ENCODE peak calls at places on chromosomes 1 and 21, in five cellular contexts. W, Q, Z, V and X are unnamed samples.
A peak's percentile ranks its signal among the peaks of the same experiment; 100 is the strongest.

GRCh38 chr21:36297555-36297937 is 22.5 kb upstream of the MORC3 start:
- DNase-seq in Z (no peak), W (peak; percentile 13), V (no peak), Q (no peak), X (no peak)

GRCh38 chr1:51210055-51210454 is 26.0 kb upstream of the RNF11 start:
- DNase-seq in V (no peak), Q (no peak), Z (no peak), W (no peak), X (peak; percentile 30)

GRCh38 chr1:25793585-25794170 is 6.3 kb upstream of the SELENON start:
- DNase-seq in V (no peak), Z (no peak), W (no peak), Q (no peak), X (no peak)

GRCh38 chr1:182615468-182616129 is 11.4 kb upstream of the RGS16 start:
- DNase-seq in V (no peak), W (no peak), Q (no peak), Z (no peak), X (peak; percentile 46)

GRCh38 chr21:24147674-24148073 is 1459.6 kb downstream of the MRPL39 start:
- DNase-seq in Q (no peak), W (no peak), V (no peak), Z (no peak), X (no peak)

GRCh38 chr1:111563619-111564018 is 56.0 kb upstream of the RAP1A start:
- DNase-seq in V (peak; percentile 90), W (no peak), Z (peak; percentile 68), Q (no peak), X (no peak)

GRCh38 chr1:236204043-236204442 is 61.7 kb downstream of the GPR137B start:
- DNase-seq in Z (peak; percentile 5), W (no peak), V (peak; percentile 47), Q (no peak), X (no peak)

GRCh38 chr1:235817101-235817725 is 49.5 kb downstream of the LYST start:
- DNase-seq in V (no peak), Q (no peak), W (no peak), Z (no peak), X (no peak)

GRCh38 chr1:119373465-119373864 is 4.9 kb downstream of the HAO2 start:
- DNase-seq in V (peak; percentile 45), Q (peak; percentile 46), Z (peak; percentile 81), W (no peak), X (no peak)

GRCh38 chr1:157252473-157252872 is 114.3 kb upstream of the ETV3 start:
- DNase-seq in Q (no peak), W (no peak), Z (peak; percentile 57), V (peak; percentile 28), X (no peak)

GRCh38 chr1:92901699-92902405 is 59.4 kb downstream of the DIPK1A start:
- DNase-seq in Q (no peak), W (no peak), V (no peak), Z (no peak), X (no peak)

GRCh38 chr1:1183221-1183747 is 9.6 kb downstream of the TTLL10 start:
- DNase-seq in Z (no peak), V (no peak), W (no peak), Q (no peak), X (no peak)

GRCh38 chr21:31236528-31236927 is 107.5 kb downstream of the TIAM1 start:
- DNase-seq in Q (no peak), V (no peak), Z (peak; percentile 75), W (no peak), X (no peak)

GRCh38 chr1:11982010-11982392 is 1.8 kb downstream of the MFN2 start:
- DNase-seq in Q (no peak), W (no peak), Z (no peak), V (peak; percentile 52), X (no peak)
- TF ChIP-seq CTCF in Q (no peak), W (peak; percentile 45), Z (peak; percentile 55), V (peak; percentile 52), X (no peak)

DNA sequence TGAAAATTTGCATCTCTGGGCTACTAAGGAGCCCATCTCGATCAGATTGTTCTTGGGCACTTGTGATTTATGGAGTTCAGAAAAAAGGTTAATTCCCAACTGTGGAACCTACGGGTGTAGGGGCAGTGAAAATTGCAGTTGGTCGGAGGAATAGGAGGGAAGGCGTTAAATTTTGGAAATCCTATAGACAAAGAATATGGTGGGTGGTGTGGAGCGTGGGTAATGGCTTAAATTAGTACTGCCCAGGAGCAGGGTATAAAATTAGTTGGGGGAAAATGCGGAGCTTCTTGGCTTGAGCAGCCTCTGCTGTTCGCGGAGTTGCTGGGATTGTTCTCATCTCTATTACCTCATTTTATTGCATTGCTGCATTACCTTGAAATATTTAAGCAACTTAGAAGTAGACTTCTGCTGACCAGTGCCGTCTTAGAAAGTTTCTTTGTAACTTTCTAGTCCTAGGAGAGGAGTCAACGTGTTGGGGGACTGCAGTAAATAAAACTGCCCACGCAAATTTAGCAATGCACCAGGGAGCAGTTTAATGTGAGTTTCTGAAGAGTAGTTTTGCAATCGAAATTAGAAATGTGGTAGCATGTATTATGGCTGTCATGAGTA is 514 bp downstream of the S1PR1 start:
- DNase-seq in Z (peak; percentile 46), W (peak; percentile 45), V (peak; percentile 66), Q (no peak), X (peak; percentile 19)
- TF ChIP-seq CTCF in Z (peak; percentile 24), W (no peak), V (no peak), Q (peak; percentile 6), X (no peak)

DNA sequence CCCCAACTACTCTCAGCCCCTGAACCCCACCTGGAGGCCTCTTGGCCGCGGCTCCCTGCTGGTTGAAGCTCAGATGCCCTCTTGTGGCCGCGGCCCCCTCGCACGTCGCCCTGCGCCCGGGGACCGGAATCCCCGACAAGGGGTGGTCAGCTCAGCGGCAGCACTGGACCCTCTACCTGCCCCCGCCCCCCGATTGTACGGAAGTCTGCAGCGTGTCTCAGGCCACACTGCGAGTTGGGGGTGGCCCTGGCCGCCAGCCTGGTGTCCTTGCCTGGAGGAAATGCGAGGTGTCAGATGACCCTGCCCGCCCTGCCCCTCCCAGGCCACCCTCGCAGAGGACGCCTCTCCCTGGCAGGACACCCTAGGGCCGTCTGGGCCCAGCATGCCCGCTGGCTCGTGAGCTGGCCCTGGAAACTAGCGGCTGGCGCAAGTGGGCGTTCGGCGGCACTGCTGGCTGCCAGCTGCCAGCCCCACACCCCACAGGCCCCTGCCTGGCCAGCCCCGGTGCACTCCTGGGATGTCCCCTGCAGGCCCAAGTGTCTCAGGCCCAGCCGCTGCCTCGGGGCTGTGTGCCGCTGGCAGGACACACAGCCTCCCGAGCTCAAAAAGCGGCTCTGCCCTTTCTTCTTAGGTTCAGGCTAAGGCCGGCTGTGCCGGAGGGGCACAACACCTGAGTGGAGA is 60.8 kb downstream of the EDN2 start:
- DNase-seq in V (no peak), W (no peak), Z (no peak), Q (no peak), X (peak; percentile 28)
- TF ChIP-seq CTCF in V (peak; percentile 17), W (peak; percentile 32), Z (peak; percentile 37), Q (peak; percentile 22), X (no peak)

DNA sequence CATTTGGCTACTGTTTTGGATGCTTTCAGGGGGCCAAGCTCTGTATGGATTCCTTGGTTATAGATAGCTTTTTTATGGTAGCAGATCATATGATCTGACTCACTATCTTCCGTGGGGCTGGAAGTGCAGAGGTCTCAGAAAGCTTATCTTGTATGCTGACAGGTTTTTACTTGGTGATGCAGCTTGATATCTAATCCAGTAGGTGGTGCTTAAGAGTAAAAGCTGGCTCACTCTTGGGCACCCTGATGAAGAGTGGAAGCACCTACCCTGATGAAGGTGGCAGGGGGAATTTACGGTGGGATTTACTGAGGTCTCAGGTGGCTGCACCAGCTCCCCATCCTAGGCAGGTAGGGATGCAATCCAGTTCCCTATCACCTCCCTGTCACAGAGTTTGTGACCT is 151.2 kb downstream of the PTBP2 start:
- DNase-seq in Q (no peak), W (no peak), Z (peak; percentile 4), V (no peak), X (no peak)
- TF ChIP-seq CTCF in Q (no peak), W (no peak), Z (peak; percentile 29), V (no peak), X (no peak)

DNA sequence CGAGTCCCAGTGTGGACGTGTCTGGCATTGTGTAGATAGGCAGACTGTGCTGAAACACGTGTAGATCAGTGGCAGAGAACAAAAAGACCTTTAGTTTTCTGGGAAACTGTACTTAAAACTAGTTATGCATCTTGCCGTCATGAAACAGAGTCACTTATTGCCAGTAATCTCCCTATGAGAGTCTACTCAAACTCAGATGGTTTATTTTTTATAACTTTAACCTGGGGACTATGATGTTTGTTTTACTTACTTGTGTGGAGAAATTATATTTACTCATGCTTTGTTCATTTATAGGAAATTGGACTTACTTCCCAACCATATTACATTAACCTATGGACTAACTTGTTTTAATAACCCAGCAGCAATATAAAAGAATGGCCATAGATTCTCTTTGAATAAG is 54.1 kb upstream of the ABCG1 start:
- DNase-seq in V (no peak), Z (no peak), Q (no peak), W (no peak), X (no peak)
- TF ChIP-seq CTCF in V (no peak), Z (no peak), Q (no peak), W (no peak), X (no peak)

GRCh38 chr1:15328785-15329480 is 80.8 kb upstream of the EFHD2 start:
- DNase-seq in Q (peak; percentile 45), W (no peak), Z (no peak), V (peak; percentile 74), X (peak; percentile 81)
- TF ChIP-seq CTCF in Q (no peak), W (peak; percentile 29), Z (peak; percentile 49), V (peak; percentile 55), X (peak; percentile 24)

GRCh38 chr1:112686417-112686816 is 12.0 kb downstream of the MOV10 start:
- DNase-seq in Q (no peak), Z (peak; percentile 63), W (no peak), V (peak; percentile 22), X (no peak)
- TF ChIP-seq CTCF in Q (no peak), Z (no peak), W (no peak), V (no peak), X (no peak)

DNA sequence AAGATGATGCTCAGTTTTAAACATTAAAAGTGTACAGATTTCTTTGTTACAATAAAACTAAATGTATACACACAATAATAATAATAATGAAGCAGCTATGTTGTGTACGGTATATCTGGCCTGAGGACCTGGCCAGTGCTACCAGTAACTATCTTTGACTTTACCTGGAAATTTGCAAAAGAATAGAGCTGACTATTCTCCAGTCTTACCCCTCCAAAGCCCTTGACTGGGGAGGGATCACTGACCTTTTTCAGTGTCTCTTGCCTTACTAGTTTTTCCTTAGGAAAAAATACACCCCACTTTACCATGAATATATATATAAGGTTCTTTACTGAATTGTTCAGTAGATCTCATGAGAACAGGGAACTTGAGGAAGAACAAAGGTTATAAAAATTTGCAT is 24.8 kb upstream of the SLAMF1 start:
- DNase-seq in Q (no peak), Z (no peak), W (no peak), V (no peak), X (no peak)
- TF ChIP-seq CTCF in Q (no peak), Z (no peak), W (no peak), V (no peak), X (no peak)